ENCODE peak calls at places on chromosome 17, in six cellular contexts. One of them, this sample, is unnamed.

GRCh38 chr17:32449963-32450362 is 5.7 kb downstream of the PSMD11 start:
- DNase-seq in ELR: no peak
- DNase-seq in lung: no peak
- DNase-seq in GM23248: no peak
- DNase-seq in GM03348: no peak
- DNase-seq in Peyer's patch: no peak
- DNase-seq in this sample: no peak

GRCh38 chr17:27428781-27429505 is 27.3 kb upstream of the KSR1 start:
- DNase-seq in ELR: no peak
- DNase-seq in lung: no peak
- DNase-seq in GM23248: no peak
- DNase-seq in GM03348: no peak
- DNase-seq in Peyer's patch: no peak
- DNase-seq in this sample: no peak

GRCh38 chr17:20173091-20173490 is 163.9 kb downstream of the SPECC1 start:
- DNase-seq in ELR: peak
- DNase-seq in lung: no peak
- DNase-seq in GM23248: no peak
- DNase-seq in GM03348: no peak
- DNase-seq in Peyer's patch: no peak
- DNase-seq in this sample: no peak

GRCh38 chr17:18056214-18056613 is 17.0 kb downstream of the GID4 start:
- DNase-seq in ELR: no peak
- DNase-seq in lung: no peak
- DNase-seq in GM23248: no peak
- DNase-seq in GM03348: no peak
- DNase-seq in Peyer's patch: no peak
- DNase-seq in this sample: no peak

GRCh38 chr17:63996430-63997182 is 1.5 kb upstream of the PRR29 start:
- DNase-seq in ELR: no peak
- DNase-seq in lung: no peak
- DNase-seq in GM23248: no peak
- DNase-seq in GM03348: no peak
- DNase-seq in Peyer's patch: no peak
- DNase-seq in this sample: no peak

GRCh38 chr17:40551874-40552768 is 13.2 kb downstream of the CCR7 start:
- DNase-seq in ELR: peak
- DNase-seq in lung: peak
- DNase-seq in GM23248: peak
- DNase-seq in GM03348: peak
- DNase-seq in Peyer's patch: peak
- DNase-seq in this sample: no peak

GRCh38 chr17:17141860-17142552 is 64.1 kb downstream of the PLD6 start:
- DNase-seq in ELR: peak
- DNase-seq in lung: no peak
- DNase-seq in GM23248: peak
- DNase-seq in GM03348: peak
- DNase-seq in Peyer's patch: no peak
- DNase-seq in this sample: peak

GRCh38 chr17:60416368-60416925 is 5.8 kb upstream of the CHCT1 start:
- DNase-seq in ELR: no peak
- DNase-seq in lung: no peak
- DNase-seq in GM23248: no peak
- DNase-seq in GM03348: peak
- DNase-seq in Peyer's patch: no peak
- DNase-seq in this sample: no peak

GRCh38 chr17:10616502-10617119 is 40.5 kb downstream of the MYH3 start:
- DNase-seq in ELR: peak
- DNase-seq in lung: peak
- DNase-seq in GM23248: peak
- DNase-seq in GM03348: peak
- DNase-seq in Peyer's patch: peak
- DNase-seq in this sample: peak

GRCh38 chr17:65231662-65232335 is 94.6 kb downstream of the RGS9 start:
- DNase-seq in ELR: peak
- DNase-seq in lung: peak
- DNase-seq in GM23248: peak
- DNase-seq in GM03348: peak
- DNase-seq in Peyer's patch: peak
- DNase-seq in this sample: peak

GRCh38 chr17:79956853-79957252 is 78.8 kb downstream of the TBC1D16 start:
- DNase-seq in ELR: no peak
- DNase-seq in lung: no peak
- DNase-seq in GM23248: no peak
- DNase-seq in GM03348: no peak
- DNase-seq in Peyer's patch: no peak
- DNase-seq in this sample: no peak

GRCh38 chr17:14793237-14793636 is 471.9 kb downstream of the PMP22 start:
- DNase-seq in ELR: peak
- DNase-seq in lung: no peak
- DNase-seq in GM23248: peak
- DNase-seq in GM03348: peak
- DNase-seq in Peyer's patch: no peak
- DNase-seq in this sample: no peak

GRCh38 chr17:52138350-52138749 is 20.2 kb downstream of the CA10 start:
- DNase-seq in ELR: no peak
- DNase-seq in lung: no peak
- DNase-seq in GM23248: no peak
- DNase-seq in GM03348: no peak
- DNase-seq in Peyer's patch: no peak
- DNase-seq in this sample: no peak

GRCh38 chr17:13365331-13365730 is 236.4 kb downstream of the HS3ST3A1 start:
- DNase-seq in ELR: peak
- DNase-seq in lung: no peak
- DNase-seq in GM23248: peak
- DNase-seq in GM03348: peak
- DNase-seq in Peyer's patch: no peak
- DNase-seq in this sample: no peak

GRCh38 chr17:7897773-7898172 is 9.2 kb downstream of the CHD3 start:
- DNase-seq in ELR: peak
- DNase-seq in lung: no peak
- DNase-seq in GM23248: peak
- DNase-seq in GM03348: peak
- DNase-seq in Peyer's patch: no peak
- DNase-seq in this sample: no peak

GRCh38 chr17:28471531-28472342 is 1.7 kb upstream of the SLC13A2 start:
- DNase-seq in ELR: no peak
- DNase-seq in lung: no peak
- DNase-seq in GM23248: no peak
- DNase-seq in GM03348: no peak
- DNase-seq in Peyer's patch: no peak
- DNase-seq in this sample: no peak

GRCh38 chr17:38749222-38750043 is 1.3 kb upstream of the PCGF2 start:
- DNase-seq in ELR: peak
- DNase-seq in lung: peak
- DNase-seq in GM23248: peak
- DNase-seq in GM03348: peak
- DNase-seq in Peyer's patch: peak
- DNase-seq in this sample: no peak

GRCh38 chr17:73645050-73645871 is 1.0 kb upstream of the SDK2 start:
- DNase-seq in ELR: no peak
- DNase-seq in lung: no peak
- DNase-seq in GM23248: peak
- DNase-seq in GM03348: peak
- DNase-seq in Peyer's patch: peak
- DNase-seq in this sample: peak

GRCh38 chr17:13792314-13792713 is 190.6 kb upstream of the HS3ST3A1 start:
- DNase-seq in ELR: peak
- DNase-seq in lung: no peak
- DNase-seq in GM23248: peak
- DNase-seq in GM03348: peak
- DNase-seq in Peyer's patch: no peak
- DNase-seq in this sample: no peak

GRCh38 chr17:50863221-50863843 is 2.8 kb downstream of the TOB1 start:
- DNase-seq in ELR: peak
- DNase-seq in lung: peak
- DNase-seq in GM23248: peak
- DNase-seq in GM03348: no peak
- DNase-seq in Peyer's patch: no peak
- DNase-seq in this sample: peak

GRCh38 chr17:77865109-77865611 is 93.3 kb upstream of the TNRC6C start:
- DNase-seq in ELR: no peak
- DNase-seq in lung: no peak
- DNase-seq in GM23248: peak
- DNase-seq in GM03348: peak
- DNase-seq in Peyer's patch: no peak
- DNase-seq in this sample: no peak

GRCh38 chr17:64063766-64064224 is 43.4 kb upstream of the ICAM2 start:
- DNase-seq in ELR: peak
- DNase-seq in lung: peak
- DNase-seq in GM23248: peak
- DNase-seq in GM03348: peak
- DNase-seq in Peyer's patch: peak
- DNase-seq in this sample: peak

GRCh38 chr17:79339311-79339710 is 264.7 kb downstream of the ENGASE start:
- DNase-seq in ELR: no peak
- DNase-seq in lung: no peak
- DNase-seq in GM23248: no peak
- DNase-seq in GM03348: no peak
- DNase-seq in Peyer's patch: no peak
- DNase-seq in this sample: no peak

GRCh38 chr17:77948690-77949114 is 9.8 kb upstream of the TNRC6C start:
- DNase-seq in ELR: peak
- DNase-seq in lung: no peak
- DNase-seq in GM23248: peak
- DNase-seq in GM03348: peak
- DNase-seq in Peyer's patch: no peak
- DNase-seq in this sample: no peak

GRCh38 chr17:3912827-3913226 is 3.4 kb downstream of the P2RX1 start:
- DNase-seq in ELR: no peak
- DNase-seq in lung: no peak
- DNase-seq in GM23248: no peak
- DNase-seq in GM03348: no peak
- DNase-seq in Peyer's patch: no peak
- DNase-seq in this sample: no peak

GRCh38 chr17:29019475-29020181 is 13.8 kb upstream of the SEZ6 start:
- DNase-seq in ELR: no peak
- DNase-seq in lung: no peak
- DNase-seq in GM23248: no peak
- DNase-seq in GM03348: no peak
- DNase-seq in Peyer's patch: no peak
- DNase-seq in this sample: no peak

GRCh38 chr17:6583411-6583810 is 27.1 kb upstream of the PITPNM3 start:
- DNase-seq in ELR: no peak
- DNase-seq in lung: no peak
- DNase-seq in GM23248: no peak
- DNase-seq in GM03348: no peak
- DNase-seq in Peyer's patch: no peak
- DNase-seq in this sample: no peak

GRCh38 chr17:82985973-82986372 is 93.4 kb upstream of the METRNL start:
- DNase-seq in ELR: no peak
- DNase-seq in lung: peak
- DNase-seq in GM23248: peak
- DNase-seq in GM03348: no peak
- DNase-seq in Peyer's patch: peak
- DNase-seq in this sample: peak

GRCh38 chr17:17355426-17355825 is 52.3 kb downstream of the NT5M start:
- DNase-seq in ELR: no peak
- DNase-seq in lung: no peak
- DNase-seq in GM23248: no peak
- DNase-seq in GM03348: no peak
- DNase-seq in Peyer's patch: no peak
- DNase-seq in this sample: no peak